ENCODE peak calls at places on chromosomes 7 and 10, in eight cellular contexts. One of them, this sample, is unnamed.

GRCh38 chr7:105691692-105692564 is 110.6 kb upstream of the EFCAB10 start:
- DNase-seq in tibial artery: peak; percentile 70
- DNase-seq in sigmoid colon: peak; percentile 83
- DNase-seq in astrocyte: peak; percentile 66
- DNase-seq in fibroblast of lung: peak; percentile 97
- DNase-seq in transverse colon: peak; percentile 62
- DNase-seq in MM.1S: peak; percentile 46
- DNase-seq in IMR-90: peak; percentile 88
- DNase-seq in this sample: peak; percentile 87

GRCh38 chr7:140640727-140641531 is at the start of gene DENND2A:
- DNase-seq in tibial artery: peak; percentile 60
- DNase-seq in sigmoid colon: peak; percentile 93
- DNase-seq in astrocyte: peak; percentile 44
- DNase-seq in fibroblast of lung: peak; percentile 75
- DNase-seq in transverse colon: peak; percentile 57
- DNase-seq in MM.1S: no peak
- DNase-seq in IMR-90: peak; percentile 76
- DNase-seq in this sample: peak; percentile 63

GRCh38 chr10:124917939-124918830 is 23.7 kb upstream of the ZRANB1 start:
- DNase-seq in tibial artery: no peak
- DNase-seq in sigmoid colon: no peak
- DNase-seq in astrocyte: peak; percentile 82
- DNase-seq in fibroblast of lung: peak; percentile 78
- DNase-seq in transverse colon: no peak
- DNase-seq in MM.1S: peak; percentile 9
- DNase-seq in IMR-90: peak; percentile 84
- DNase-seq in this sample: peak; percentile 21

GRCh38 chr7:134279898-134280297 is 36.8 kb downstream of the SLC35B4 start:
- DNase-seq in tibial artery: no peak
- DNase-seq in sigmoid colon: no peak
- DNase-seq in astrocyte: no peak
- DNase-seq in fibroblast of lung: no peak
- DNase-seq in transverse colon: no peak
- DNase-seq in MM.1S: no peak
- DNase-seq in IMR-90: no peak
- DNase-seq in this sample: no peak

GRCh38 chr7:157521752-157522151 is 184.9 kb downstream of the DNAJB6 start:
- DNase-seq in tibial artery: no peak
- DNase-seq in sigmoid colon: peak; percentile 30
- DNase-seq in astrocyte: no peak
- DNase-seq in fibroblast of lung: no peak
- DNase-seq in transverse colon: no peak
- DNase-seq in MM.1S: no peak
- DNase-seq in IMR-90: no peak
- DNase-seq in this sample: no peak

GRCh38 chr10:86267286-86268195 is 99.1 kb downstream of the GRID1 start:
- DNase-seq in tibial artery: no peak
- DNase-seq in sigmoid colon: peak; percentile 42
- DNase-seq in astrocyte: no peak
- DNase-seq in fibroblast of lung: no peak
- DNase-seq in transverse colon: no peak
- DNase-seq in MM.1S: no peak
- DNase-seq in IMR-90: no peak
- DNase-seq in this sample: no peak

GRCh38 chr10:26022831-26023230 is 88.8 kb downstream of the MYO3A start:
- DNase-seq in tibial artery: no peak
- DNase-seq in sigmoid colon: no peak
- DNase-seq in astrocyte: no peak
- DNase-seq in fibroblast of lung: no peak
- DNase-seq in transverse colon: no peak
- DNase-seq in MM.1S: no peak
- DNase-seq in IMR-90: no peak
- DNase-seq in this sample: no peak

GRCh38 chr7:108467391-108467790 is 11.2 kb upstream of the NRCAM start:
- DNase-seq in tibial artery: no peak
- DNase-seq in sigmoid colon: no peak
- DNase-seq in astrocyte: no peak
- DNase-seq in fibroblast of lung: no peak
- DNase-seq in transverse colon: no peak
- DNase-seq in MM.1S: no peak
- DNase-seq in IMR-90: no peak
- DNase-seq in this sample: no peak

GRCh38 chr7:2078899-2079298 is 153.8 kb downstream of the MAD1L1 start:
- DNase-seq in tibial artery: no peak
- DNase-seq in sigmoid colon: no peak
- DNase-seq in astrocyte: no peak
- DNase-seq in fibroblast of lung: no peak
- DNase-seq in transverse colon: no peak
- DNase-seq in MM.1S: no peak
- DNase-seq in IMR-90: no peak
- DNase-seq in this sample: no peak

GRCh38 chr10:94902570-94902969 is 35.9 kb upstream of the CYP2C9 start:
- DNase-seq in tibial artery: no peak
- DNase-seq in sigmoid colon: no peak
- DNase-seq in astrocyte: no peak
- DNase-seq in fibroblast of lung: no peak
- DNase-seq in transverse colon: no peak
- DNase-seq in MM.1S: no peak
- DNase-seq in IMR-90: no peak
- DNase-seq in this sample: no peak

GRCh38 chr7:36400023-36400422 is 10.4 kb downstream of the ANLN start:
- DNase-seq in tibial artery: no peak
- DNase-seq in sigmoid colon: no peak
- DNase-seq in astrocyte: peak; percentile 9
- DNase-seq in fibroblast of lung: no peak
- DNase-seq in transverse colon: no peak
- DNase-seq in MM.1S: no peak
- DNase-seq in IMR-90: peak; percentile 29
- DNase-seq in this sample: no peak

GRCh38 chr7:50436133-50436802 is 13.9 kb downstream of the FIGNL1 start:
- DNase-seq in tibial artery: no peak
- DNase-seq in sigmoid colon: no peak
- DNase-seq in astrocyte: peak; percentile 63
- DNase-seq in fibroblast of lung: peak; percentile 74
- DNase-seq in transverse colon: no peak
- DNase-seq in MM.1S: no peak
- DNase-seq in IMR-90: peak; percentile 82
- DNase-seq in this sample: no peak

GRCh38 chr10:28367865-28368541 is 65.1 kb upstream of the MPP7 start:
- DNase-seq in tibial artery: peak; percentile 41
- DNase-seq in sigmoid colon: no peak
- DNase-seq in astrocyte: no peak
- DNase-seq in fibroblast of lung: no peak
- DNase-seq in transverse colon: peak; percentile 31
- DNase-seq in MM.1S: peak; percentile 87
- DNase-seq in IMR-90: no peak
- DNase-seq in this sample: no peak

GRCh38 chr7:924541-925231 is 29.8 kb downstream of the ADAP1 start:
- DNase-seq in tibial artery: peak; percentile 24
- DNase-seq in sigmoid colon: peak; percentile 66
- DNase-seq in astrocyte: no peak
- DNase-seq in fibroblast of lung: no peak
- DNase-seq in transverse colon: peak; percentile 38
- DNase-seq in MM.1S: peak; percentile 21
- DNase-seq in IMR-90: peak; percentile 12
- DNase-seq in this sample: peak; percentile 9

GRCh38 chr7:88586219-88586618 is 173.3 kb upstream of the ZNF804B start:
- DNase-seq in tibial artery: no peak
- DNase-seq in sigmoid colon: no peak
- DNase-seq in astrocyte: no peak
- DNase-seq in fibroblast of lung: no peak
- DNase-seq in transverse colon: no peak
- DNase-seq in MM.1S: no peak
- DNase-seq in IMR-90: no peak
- DNase-seq in this sample: no peak

GRCh38 chr10:73920084-73920483 is 9.2 kb downstream of the PLAU start:
- DNase-seq in tibial artery: peak; percentile 72
- DNase-seq in sigmoid colon: peak; percentile 83
- DNase-seq in astrocyte: no peak
- DNase-seq in fibroblast of lung: no peak
- DNase-seq in transverse colon: peak; percentile 17
- DNase-seq in MM.1S: peak; percentile 61
- DNase-seq in IMR-90: no peak
- DNase-seq in this sample: no peak

GRCh38 chr7:22174574-22174953 is 182.4 kb downstream of the RAPGEF5 start:
- DNase-seq in tibial artery: no peak
- DNase-seq in sigmoid colon: no peak
- DNase-seq in astrocyte: no peak
- DNase-seq in fibroblast of lung: no peak
- DNase-seq in transverse colon: no peak
- DNase-seq in MM.1S: no peak
- DNase-seq in IMR-90: no peak
- DNase-seq in this sample: no peak

GRCh38 chr7:22696672-22697071 is 30.3 kb upstream of the IL6 start:
- DNase-seq in tibial artery: no peak
- DNase-seq in sigmoid colon: no peak
- DNase-seq in astrocyte: peak; percentile 52
- DNase-seq in fibroblast of lung: peak; percentile 14
- DNase-seq in transverse colon: no peak
- DNase-seq in MM.1S: no peak
- DNase-seq in IMR-90: peak; percentile 36
- DNase-seq in this sample: no peak

GRCh38 chr7:2283074-2283473 is 31.2 kb downstream of the SNX8 start:
- DNase-seq in tibial artery: no peak
- DNase-seq in sigmoid colon: no peak
- DNase-seq in astrocyte: no peak
- DNase-seq in fibroblast of lung: no peak
- DNase-seq in transverse colon: no peak
- DNase-seq in MM.1S: no peak
- DNase-seq in IMR-90: no peak
- DNase-seq in this sample: no peak

GRCh38 chr10:69684020-69684980 is 54.3 kb downstream of the FAM241B start:
- DNase-seq in tibial artery: peak; percentile 39
- DNase-seq in sigmoid colon: peak; percentile 70
- DNase-seq in astrocyte: peak; percentile 40
- DNase-seq in fibroblast of lung: peak; percentile 20
- DNase-seq in transverse colon: peak; percentile 90
- DNase-seq in MM.1S: no peak
- DNase-seq in IMR-90: peak; percentile 22
- DNase-seq in this sample: peak; percentile 77

GRCh38 chr7:129781856-129782256 is 170.3 kb downstream of the NRF1 start:
- DNase-seq in tibial artery: no peak
- DNase-seq in sigmoid colon: no peak
- DNase-seq in astrocyte: no peak
- DNase-seq in fibroblast of lung: no peak
- DNase-seq in transverse colon: no peak
- DNase-seq in MM.1S: peak; percentile 14
- DNase-seq in IMR-90: no peak
- DNase-seq in this sample: peak; percentile 32

GRCh38 chr10:127547997-127548396 is 1.1 kb upstream of the NPS start:
- DNase-seq in tibial artery: no peak
- DNase-seq in sigmoid colon: no peak
- DNase-seq in astrocyte: no peak
- DNase-seq in fibroblast of lung: no peak
- DNase-seq in transverse colon: no peak
- DNase-seq in MM.1S: no peak
- DNase-seq in IMR-90: no peak
- DNase-seq in this sample: no peak

GRCh38 chr10:61750943-61751471 is 88.3 kb downstream of the CABCOCO1 start:
- DNase-seq in tibial artery: peak; percentile 34
- DNase-seq in sigmoid colon: no peak
- DNase-seq in astrocyte: peak; percentile 49
- DNase-seq in fibroblast of lung: peak; percentile 61
- DNase-seq in transverse colon: peak; percentile 88
- DNase-seq in MM.1S: peak; percentile 56
- DNase-seq in IMR-90: peak; percentile 69
- DNase-seq in this sample: peak; percentile 84

GRCh38 chr7:131056007-131056406 is 271.7 kb upstream of the MKLN1 start:
- DNase-seq in tibial artery: no peak
- DNase-seq in sigmoid colon: no peak
- DNase-seq in astrocyte: no peak
- DNase-seq in fibroblast of lung: no peak
- DNase-seq in transverse colon: no peak
- DNase-seq in MM.1S: no peak
- DNase-seq in IMR-90: no peak
- DNase-seq in this sample: no peak
- H3K4me1 ChIP-seq in tibial artery: peaks cover 79% of the 10 kb centered on the region
- H3K4me1 ChIP-seq in sigmoid colon: peaks cover 64% of the 10 kb centered on the region
- H3K4me1 ChIP-seq in astrocyte: no peaks in the 10 kb centered on the region
- H3K4me1 ChIP-seq in fibroblast of lung: no peaks in the 10 kb centered on the region
- H3K4me1 ChIP-seq in transverse colon: peaks cover 15% of the 10 kb centered on the region
- H3K4me1 ChIP-seq in MM.1S: peaks cover 13% of the 10 kb centered on the region
- H3K4me1 ChIP-seq in IMR-90: peaks cover 2% of the 10 kb centered on the region
- H3K4me1 ChIP-seq in this sample: peaks cover 62% of the 10 kb centered on the region

DNA sequence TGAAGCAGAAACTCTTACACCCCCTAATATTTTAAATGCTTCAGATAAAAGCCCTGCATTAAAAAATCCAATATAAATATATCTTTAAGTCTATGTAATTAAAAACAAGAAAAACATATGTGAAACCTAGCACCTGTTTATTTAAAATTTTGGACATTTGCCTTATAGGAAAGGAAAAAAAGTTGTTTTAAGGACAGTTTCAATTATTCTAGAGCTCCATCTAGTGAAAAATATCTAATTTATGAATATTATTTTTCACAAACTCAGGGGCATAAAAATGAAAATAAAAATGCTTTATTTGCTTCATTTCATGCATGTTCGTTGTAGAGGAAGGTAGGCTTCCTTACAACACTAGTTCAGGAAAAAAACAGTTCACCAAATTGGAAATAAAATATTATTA is 26.1 kb downstream of the ENKUR start:
- DNase-seq in tibial artery: no peak
- DNase-seq in sigmoid colon: no peak
- DNase-seq in astrocyte: no peak
- DNase-seq in fibroblast of lung: peak; percentile 58
- DNase-seq in transverse colon: no peak
- DNase-seq in MM.1S: no peak
- DNase-seq in IMR-90: peak; percentile 23
- DNase-seq in this sample: no peak
- TF ChIP-seq CTCF in tibial artery: peak; percentile 31
- TF ChIP-seq CTCF in sigmoid colon: peak; percentile 25
- TF ChIP-seq CTCF in astrocyte: no peak
- TF ChIP-seq CTCF in fibroblast of lung: no peak
- TF ChIP-seq CTCF in transverse colon: peak; percentile 16
- TF ChIP-seq CTCF in MM.1S: no peak
- TF ChIP-seq CTCF in IMR-90: peak; percentile 38
- TF ChIP-seq CTCF in this sample: no peak

DNA sequence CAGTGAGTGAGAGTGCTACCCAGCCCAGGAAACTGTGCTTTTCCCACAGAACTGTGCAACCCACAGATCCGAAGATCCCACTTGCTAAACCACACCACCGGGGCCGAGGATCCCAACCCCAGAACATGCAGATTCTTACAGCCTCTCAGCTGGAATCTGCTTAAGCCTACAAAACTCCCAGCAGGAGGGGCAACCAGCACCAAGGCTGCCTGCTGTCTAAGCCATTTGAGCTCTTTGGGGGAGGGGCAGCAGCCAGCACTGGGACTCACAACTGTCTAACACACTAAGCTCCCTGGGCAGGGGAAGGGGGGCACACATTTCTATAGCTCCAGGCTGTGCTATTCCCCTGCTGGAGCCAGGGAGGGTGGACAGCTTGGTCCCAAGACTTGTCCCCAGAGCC is 529.9 kb downstream of the XPNPEP1 start:
- DNase-seq in tibial artery: no peak
- DNase-seq in sigmoid colon: no peak
- DNase-seq in astrocyte: no peak
- DNase-seq in fibroblast of lung: no peak
- DNase-seq in transverse colon: no peak
- DNase-seq in MM.1S: no peak
- DNase-seq in IMR-90: no peak
- DNase-seq in this sample: no peak
- H3K27ac ChIP-seq in tibial artery: no peak overlapping the region
- H3K27ac ChIP-seq in sigmoid colon: no peak overlapping the region
- H3K27ac ChIP-seq in astrocyte: no peak overlapping the region
- H3K27ac ChIP-seq in fibroblast of lung: no peak overlapping the region
- H3K27ac ChIP-seq in transverse colon: no peak overlapping the region
- H3K27ac ChIP-seq in MM.1S: no peak overlapping the region
- H3K27ac ChIP-seq in IMR-90: no peak overlapping the region
- H3K27ac ChIP-seq in this sample: no peak overlapping the region

GRCh38 chr10:80459047-80459865 is 5.1 kb downstream of the TSPAN14 start:
- DNase-seq in tibial artery: peak; percentile 64
- DNase-seq in sigmoid colon: peak; percentile 80
- DNase-seq in astrocyte: peak; percentile 82
- DNase-seq in fibroblast of lung: peak; percentile 89
- DNase-seq in transverse colon: peak; percentile 86
- DNase-seq in MM.1S: peak; percentile 69
- DNase-seq in IMR-90: no peak
- DNase-seq in this sample: no peak
- H3K4me1 ChIP-seq in tibial artery: peaks cover 81% of the 10 kb centered on the region
- H3K4me1 ChIP-seq in sigmoid colon: peaks cover 75% of the 10 kb centered on the region
- H3K4me1 ChIP-seq in astrocyte: peaks cover 75% of the 10 kb centered on the region
- H3K4me1 ChIP-seq in fibroblast of lung: peaks cover 38% of the 10 kb centered on the region
- H3K4me1 ChIP-seq in transverse colon: peaks cover 68% of the 10 kb centered on the region
- H3K4me1 ChIP-seq in MM.1S: peaks cover 13% of the 10 kb centered on the region
- H3K4me1 ChIP-seq in IMR-90: peaks cover 47% of the 10 kb centered on the region
- H3K4me1 ChIP-seq in this sample: peaks cover 91% of the 10 kb centered on the region

This sample was measured in body of pancreas.